ENCODE peak calls at places on chromosomes 1 and 21, in five cellular contexts. C, V, P, H and A are unnamed samples.

GRCh38 chr1:114379987-114380386 is 131.0 kb downstream of the TRIM33 start:
- DNase-seq in C (no peak), V (no peak), P (no peak), H (no peak), A (no peak)

GRCh38 chr21:42633858-42634257 is 19.6 kb upstream of the PDE9A start:
- DNase-seq in C (no peak), P (no peak), H (no peak), V (no peak), A (no peak)

GRCh38 chr21:27403011-27403410 is 436.1 kb upstream of the ADAMTS5 start:
- DNase-seq in C (no peak), H (no peak), V (no peak), P (no peak), A (no peak)

GRCh38 chr1:153422450-153423068 is 6.2 kb downstream of the S100A7A start:
- DNase-seq in P (peak), H (peak), C (no peak), V (peak), A (peak)

GRCh38 chr1:157092831-157093230 is 6.8 kb downstream of the ETV3L start:
- DNase-seq in P (no peak), H (no peak), C (no peak), V (no peak), A (no peak)

GRCh38 chr1:69421286-69421685 is 146.4 kb upstream of the LRRC7 start:
- DNase-seq in V (no peak), C (no peak), P (no peak), H (no peak), A (no peak)

GRCh38 chr1:43987159-43988022 is 4.0 kb upstream of the CCDC24 start:
- DNase-seq in H (no peak), V (no peak), P (peak), C (no peak), A (no peak)

GRCh38 chr1:160846281-160846680 is 16.4 kb downstream of the CD244 start:
- DNase-seq in C (no peak), P (no peak), V (no peak), H (no peak), A (no peak)

GRCh38 chr1:54885863-54886723 is 902 bp downstream of the DHCR24 start:
- DNase-seq in V (peak), C (peak), P (peak), H (no peak), A (no peak)

GRCh38 chr1:170680428-170680827 is 16.5 kb downstream of the PRRX1 start:
- DNase-seq in P (peak), H (no peak), V (no peak), C (no peak), A (no peak)

GRCh38 chr1:117537291-117537920 is 68.4 kb upstream of the TENT5C start:
- DNase-seq in H (no peak), P (peak), V (no peak), C (peak), A (no peak)

GRCh38 chr1:31648190-31648589 is 3.5 kb upstream of the PEF1 start:
- DNase-seq in C (no peak), H (no peak), P (peak), V (no peak), A (no peak)

GRCh38 chr1:37998089-37998808 is 7.1 kb downstream of the FHL3 start:
- DNase-seq in V (no peak), H (no peak), C (no peak), P (no peak), A (no peak)

GRCh38 chr21:42849759-42850412 is 29.5 kb downstream of the WDR4 start:
- DNase-seq in V (no peak), P (no peak), C (no peak), H (no peak), A (no peak)

GRCh38 chr1:4171480-4172450 is 271.7 kb upstream of the C1orf174 start:
- DNase-seq in P (no peak), C (no peak), H (no peak), V (no peak), A (no peak)

GRCh38 chr1:165053273-165053835 is 303.2 kb downstream of the LMX1A start:
- DNase-seq in C (no peak), V (no peak), H (no peak), P (no peak), A (no peak)

GRCh38 chr1:21451212-21451611 is 11.3 kb downstream of the NBPF3 start:
- DNase-seq in C (no peak), H (no peak), V (no peak), P (peak), A (no peak)

GRCh38 chr21:45022736-45023135 is 51.6 kb upstream of the ADARB1 start:
- DNase-seq in P (no peak), H (no peak), C (no peak), V (no peak), A (no peak)

GRCh38 chr1:78333426-78334012 is 157.3 kb upstream of the PTGFR start:
- DNase-seq in C (peak), P (peak), V (no peak), H (no peak), A (no peak)

GRCh38 chr1:52567943-52568342 is 15.1 kb upstream of the TUT4 start:
- DNase-seq in V (no peak), C (no peak), P (peak), H (no peak), A (no peak)